ENCODE peak calls at places on chromosomes 1 and 21, in five cellular contexts. T, A, H, C and R are unnamed samples.

GRCh38 chr1:197919523-197920301 is 2.5 kb downstream of the LHX9 start:
- DNase-seq in T (no peak), A (peak), H (peak), C (no peak), R (no peak)

GRCh38 chr21:34565238-34565637 is 49.7 kb downstream of the RCAN1 start:
- DNase-seq in T (no peak), A (no peak), H (no peak), C (no peak), R (no peak)

GRCh38 chr1:111576547-111576946 is 43.0 kb upstream of the RAP1A start:
- DNase-seq in T (no peak), A (no peak), H (no peak), C (no peak), R (no peak)

GRCh38 chr1:230909974-230910754 is 41.8 kb upstream of the C1orf198 start:
- DNase-seq in T (no peak), A (no peak), H (no peak), C (no peak), R (no peak)

GRCh38 chr1:39085174-39085573 is 59.0 kb downstream of the NDUFS5 start:
- DNase-seq in T (no peak), A (no peak), H (no peak), C (no peak), R (no peak)

GRCh38 chr1:179081696-179082307 is at the start of gene TOR3A:
- DNase-seq in T (peak), A (peak), H (peak), C (peak), R (peak)

GRCh38 chr1:206047271-206047670 is 5.7 kb upstream of the RHEX start:
- DNase-seq in T (no peak), A (no peak), H (no peak), C (no peak), R (no peak)

GRCh38 chr1:32487182-32487581 is 22.3 kb downstream of the ZBTB8B start:
- DNase-seq in T (no peak), A (no peak), H (no peak), C (no peak), R (no peak)

GRCh38 chr1:196866974-196867373 is 20.9 kb upstream of the CFHR4 start:
- DNase-seq in T (no peak), A (no peak), H (no peak), C (no peak), R (no peak)
- H3K4me3 ChIP-seq in T (no peak), A (no peak), H (no peak), C (no peak), R (no peak)

GRCh38 chr1:92877081-92877711 is 45.4 kb downstream of the RPL5 start:
- DNase-seq in T (no peak), A (no peak), H (peak), C (no peak), R (no peak)
- H3K4me3 ChIP-seq in T (no peak), A (no peak), H (no peak), C (peak), R (no peak)

DNA sequence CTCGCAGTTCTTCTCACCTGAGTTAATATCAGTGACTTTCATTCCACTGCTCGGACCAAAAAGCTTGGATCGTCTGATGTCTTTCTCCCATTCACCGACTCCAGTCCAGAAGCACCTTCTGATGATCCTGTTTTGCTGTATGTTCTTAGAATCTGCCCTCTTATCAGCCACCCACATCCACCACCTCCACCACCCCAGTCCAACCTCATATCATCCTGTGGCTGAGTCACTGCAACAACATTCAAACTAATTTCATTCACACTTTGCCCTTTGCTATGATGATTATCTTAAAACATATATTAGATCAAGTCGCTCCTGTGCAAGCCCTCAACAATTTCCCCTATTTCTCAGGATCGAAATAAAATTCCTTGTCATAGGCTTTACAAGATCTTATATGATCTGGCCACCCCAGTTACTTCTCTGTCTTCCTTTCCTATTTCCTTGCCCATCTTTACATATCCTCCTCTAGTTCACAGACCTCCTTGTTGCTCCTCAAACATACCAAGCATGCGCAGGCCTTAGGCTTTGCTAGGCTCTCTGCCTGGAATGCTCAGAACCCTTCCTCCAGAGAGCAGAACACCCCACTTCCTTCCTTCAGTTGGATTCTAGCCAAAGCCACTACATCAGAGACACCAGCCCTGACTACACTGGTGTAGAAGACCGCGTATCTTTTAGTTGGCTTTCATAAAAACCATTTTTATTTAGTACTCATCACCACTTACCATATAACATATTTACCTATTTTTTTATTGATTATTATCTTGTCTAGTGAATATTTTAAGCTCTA is 335.7 kb upstream of the GREM2 start:
- DNase-seq in T (no peak), A (no peak), H (no peak), C (no peak), R (no peak)
- H3K4me3 ChIP-seq in T (no peak), A (no peak), H (no peak), C (no peak), R (no peak)

GRCh38 chr21:42094811-42095210 is 23.7 kb downstream of the UMODL1 start:
- DNase-seq in T (no peak), A (no peak), H (no peak), C (no peak), R (no peak)

GRCh38 chr21:42091899-42092508 is 20.9 kb downstream of the UMODL1 start:
- DNase-seq in T (no peak), A (peak), H (peak), C (no peak), R (no peak)

GRCh38 chr21:42095581-42095980 is 24.5 kb downstream of the UMODL1 start:
- DNase-seq in T (no peak), A (no peak), H (no peak), C (no peak), R (no peak)

GRCh38 chr21:42093991-42094417 is 22.9 kb downstream of the UMODL1 start:
- DNase-seq in T (peak), A (no peak), H (no peak), C (peak), R (no peak)

DNA sequence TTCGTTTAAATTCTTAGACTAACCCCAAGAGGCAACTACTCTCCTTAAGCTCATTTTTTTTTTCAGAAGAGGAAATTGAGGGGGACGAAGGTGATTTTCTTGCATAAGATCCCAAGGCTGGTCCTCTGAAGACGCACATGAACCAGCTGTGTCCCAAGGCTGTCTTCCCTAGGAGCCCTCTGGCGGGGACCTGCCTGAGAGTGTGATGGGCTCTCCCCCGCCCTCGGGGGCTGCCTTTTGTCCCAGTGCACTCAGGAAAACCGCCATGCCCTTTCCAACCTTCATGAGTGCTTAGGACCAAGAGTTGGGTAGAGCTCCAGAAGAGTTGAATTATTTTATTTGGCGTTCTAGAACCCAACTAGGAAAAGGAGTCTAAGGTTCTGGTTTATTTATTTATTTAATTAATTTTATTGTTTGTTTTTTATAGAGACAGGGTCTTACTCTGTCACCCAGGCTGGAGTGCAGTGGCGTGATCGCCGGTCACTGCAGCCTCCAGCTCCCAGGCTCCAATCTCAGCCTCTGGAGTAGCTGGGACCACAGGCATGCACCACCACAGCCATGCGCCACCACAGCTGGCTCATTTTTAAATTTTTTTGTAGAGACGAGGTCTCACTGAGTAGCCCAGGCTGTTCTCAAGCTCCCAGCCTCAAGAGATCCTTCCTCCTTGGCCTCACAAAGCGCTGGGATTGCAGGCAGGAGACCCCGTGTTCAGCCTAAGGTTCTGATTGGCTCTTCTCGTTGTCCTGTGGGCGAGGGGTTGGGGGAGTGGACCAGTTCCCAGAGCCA is 21.9 kb downstream of the UMODL1 start:
- DNase-seq in T (peak), A (no peak), H (no peak), C (no peak), R (no peak)
- H3K4me3 ChIP-seq in T (no peak), A (no peak), H (no peak), C (no peak), R (no peak)

DNA sequence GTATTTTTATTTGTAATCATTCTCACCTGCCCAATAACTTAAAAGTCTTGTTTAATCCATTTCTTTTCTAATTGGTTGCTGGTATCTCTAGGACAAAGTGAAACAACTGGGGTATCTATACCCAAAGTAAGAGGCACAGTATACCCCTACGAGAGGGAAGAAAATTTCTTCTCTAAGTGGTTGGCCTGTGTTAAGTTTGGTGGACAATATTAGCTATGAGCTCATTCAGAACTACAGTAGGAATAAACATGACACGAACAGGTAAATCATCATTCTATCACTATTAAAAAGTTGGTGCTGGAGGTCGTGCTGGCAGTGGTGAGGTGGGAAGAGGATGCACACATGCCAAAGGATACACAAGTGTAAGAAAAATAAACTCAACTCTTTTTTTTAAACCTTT is 99.6 kb downstream of the ZNF644 start:
- DNase-seq in T (no peak), A (no peak), H (no peak), C (no peak), R (no peak)
- H3K4me3 ChIP-seq in T (no peak), A (no peak), H (no peak), C (no peak), R (no peak)

GRCh38 chr1:161089251-161089924 is at the start of gene NECTIN4:
- DNase-seq in T (no peak), A (peak), H (no peak), C (no peak), R (no peak)
- H3K4me3 ChIP-seq in T (no peak), A (no peak), H (no peak), C (no peak), R (no peak)

GRCh38 chr1:93701619-93702018 is 20.0 kb upstream of the BCAR3 start:
- DNase-seq in T (peak), A (no peak), H (no peak), C (peak), R (no peak)
- H3K4me3 ChIP-seq in T (no peak), A (no peak), H (no peak), C (no peak), R (no peak)

GRCh38 chr1:941588-942383 is 17.3 kb downstream of the NOC2L start:
- DNase-seq in T (peak), A (peak), H (peak), C (peak), R (no peak)
- H3K4me3 ChIP-seq in T (peak), A (peak), H (peak), C (no peak), R (peak)